ENCODE peak calls at places on chromosome 1, in six cellular contexts. One of them, this sample, is unnamed.

GRCh38 chr1:208179850-208180416 is 64.3 kb downstream of the PLXNA2 start:
- DNase-seq in mesendoderm: peak; percentile 69
- DNase-seq in colonic mucosa: no peak
- DNase-seq in neuronal stem cell: no peak
- DNase-seq in keratinocyte: no peak
- DNase-seq in PC-3: no peak
- DNase-seq in this sample: no peak

GRCh38 chr1:65890201-65890600 is 97.5 kb downstream of the PDE4B start:
- DNase-seq in neuronal stem cell: no peak
- DNase-seq in colonic mucosa: no peak
- DNase-seq in PC-3: no peak
- DNase-seq in mesendoderm: no peak
- DNase-seq in keratinocyte: no peak
- DNase-seq in this sample: peak; percentile 15

GRCh38 chr1:63555480-63555879 is 32.2 kb downstream of the EFCAB7 start:
- DNase-seq in neuronal stem cell: no peak
- DNase-seq in colonic mucosa: no peak
- DNase-seq in keratinocyte: no peak
- DNase-seq in PC-3: no peak
- DNase-seq in mesendoderm: no peak
- DNase-seq in this sample: no peak

GRCh38 chr1:216945506-216946080 is 222.4 kb upstream of the ESRRG start:
- DNase-seq in colonic mucosa: no peak
- DNase-seq in PC-3: no peak
- DNase-seq in mesendoderm: no peak
- DNase-seq in keratinocyte: no peak
- DNase-seq in neuronal stem cell: no peak
- DNase-seq in this sample: no peak

GRCh38 chr1:198734323-198735008 is 95.6 kb downstream of the PTPRC start:
- DNase-seq in keratinocyte: no peak
- DNase-seq in mesendoderm: no peak
- DNase-seq in colonic mucosa: no peak
- DNase-seq in PC-3: no peak
- DNase-seq in neuronal stem cell: no peak
- DNase-seq in this sample: no peak

GRCh38 chr1:10659218-10659617 is 137.2 kb downstream of the CASZ1 start:
- DNase-seq in keratinocyte: no peak
- DNase-seq in PC-3: no peak
- DNase-seq in neuronal stem cell: no peak
- DNase-seq in colonic mucosa: no peak
- DNase-seq in mesendoderm: no peak
- DNase-seq in this sample: no peak

GRCh38 chr1:26853600-26853999 is 9.3 kb upstream of the SFN start:
- DNase-seq in neuronal stem cell: no peak
- DNase-seq in colonic mucosa: no peak
- DNase-seq in mesendoderm: no peak
- DNase-seq in PC-3: no peak
- DNase-seq in keratinocyte: no peak
- DNase-seq in this sample: no peak

GRCh38 chr1:98018074-98018473 is 97.2 kb upstream of the DPYD start:
- DNase-seq in colonic mucosa: no peak
- DNase-seq in PC-3: no peak
- DNase-seq in keratinocyte: no peak
- DNase-seq in mesendoderm: no peak
- DNase-seq in neuronal stem cell: no peak
- DNase-seq in this sample: no peak

GRCh38 chr1:63774617-63775417 is 1.0 kb downstream of the ROR1 start:
- DNase-seq in neuronal stem cell: peak; percentile 62
- DNase-seq in keratinocyte: no peak
- DNase-seq in PC-3: peak; percentile 53
- DNase-seq in mesendoderm: peak; percentile 90
- DNase-seq in colonic mucosa: peak; percentile 65
- DNase-seq in this sample: peak; percentile 46

GRCh38 chr1:115647919-115648597 is 6.3 kb downstream of the VANGL1 start:
- DNase-seq in mesendoderm: no peak
- DNase-seq in PC-3: no peak
- DNase-seq in neuronal stem cell: no peak
- DNase-seq in colonic mucosa: no peak
- DNase-seq in keratinocyte: no peak
- DNase-seq in this sample: no peak

GRCh38 chr1:100036718-100037664 is 67.2 kb downstream of the SLC35A3 start:
- DNase-seq in mesendoderm: peak; percentile 61
- DNase-seq in keratinocyte: no peak
- DNase-seq in PC-3: peak; percentile 70
- DNase-seq in neuronal stem cell: no peak
- DNase-seq in colonic mucosa: peak; percentile 39
- DNase-seq in this sample: peak; percentile 63

GRCh38 chr1:200428482-200429205 is 18.8 kb upstream of the ZNF281 start:
- DNase-seq in keratinocyte: no peak
- DNase-seq in neuronal stem cell: no peak
- DNase-seq in colonic mucosa: no peak
- DNase-seq in PC-3: peak; percentile 62
- DNase-seq in mesendoderm: no peak
- DNase-seq in this sample: peak; percentile 53

GRCh38 chr1:67211589-67212563 is 45.6 kb downstream of the IL23R start:
- DNase-seq in colonic mucosa: peak; percentile 31
- DNase-seq in PC-3: peak; percentile 62
- DNase-seq in keratinocyte: no peak
- DNase-seq in neuronal stem cell: peak; percentile 8
- DNase-seq in mesendoderm: peak; percentile 23
- DNase-seq in this sample: peak; percentile 2

GRCh38 chr1:25700626-25701025 is 84.0 kb downstream of the MAN1C1 start:
- DNase-seq in mesendoderm: peak; percentile 50
- DNase-seq in PC-3: no peak
- DNase-seq in neuronal stem cell: no peak
- DNase-seq in colonic mucosa: no peak
- DNase-seq in keratinocyte: no peak
- DNase-seq in this sample: no peak

GRCh38 chr1:58515794-58516401 is 30.6 kb downstream of the OMA1 start:
- DNase-seq in keratinocyte: peak; percentile 19
- DNase-seq in mesendoderm: peak; percentile 83
- DNase-seq in neuronal stem cell: peak; percentile 50
- DNase-seq in PC-3: peak; percentile 81
- DNase-seq in colonic mucosa: peak; percentile 27
- DNase-seq in this sample: peak; percentile 63

GRCh38 chr1:3069491-3070303 is 694 bp downstream of the PRDM16 start:
- DNase-seq in neuronal stem cell: no peak
- DNase-seq in keratinocyte: no peak
- DNase-seq in mesendoderm: peak; percentile 67
- DNase-seq in PC-3: peak; percentile 40
- DNase-seq in colonic mucosa: peak; percentile 36
- DNase-seq in this sample: peak; percentile 63

GRCh38 chr1:231879296-231879695 is 252.7 kb downstream of the DISC1 start:
- DNase-seq in mesendoderm: no peak
- DNase-seq in neuronal stem cell: no peak
- DNase-seq in keratinocyte: no peak
- DNase-seq in colonic mucosa: no peak
- DNase-seq in PC-3: no peak
- DNase-seq in this sample: no peak

GRCh38 chr1:243597383-243597782 is 252.7 kb downstream of the AKT3 start:
- DNase-seq in colonic mucosa: no peak
- DNase-seq in neuronal stem cell: no peak
- DNase-seq in keratinocyte: no peak
- DNase-seq in PC-3: no peak
- DNase-seq in mesendoderm: no peak
- DNase-seq in this sample: peak; percentile 12

GRCh38 chr1:43693371-43693770 is 14.0 kb upstream of the ST3GAL3 start:
- DNase-seq in keratinocyte: no peak
- DNase-seq in PC-3: no peak
- DNase-seq in mesendoderm: no peak
- DNase-seq in neuronal stem cell: no peak
- DNase-seq in colonic mucosa: no peak
- DNase-seq in this sample: no peak

GRCh38 chr1:66436378-66437135 is 97.4 kb upstream of the SGIP1 start:
- DNase-seq in colonic mucosa: no peak
- DNase-seq in PC-3: peak; percentile 87
- DNase-seq in keratinocyte: peak; percentile 85
- DNase-seq in neuronal stem cell: no peak
- DNase-seq in mesendoderm: peak; percentile 47
- DNase-seq in this sample: peak; percentile 80

GRCh38 chr1:234897754-234898454 is 230.7 kb downstream of the TOMM20 start:
- DNase-seq in PC-3: no peak
- DNase-seq in colonic mucosa: no peak
- DNase-seq in keratinocyte: no peak
- DNase-seq in neuronal stem cell: no peak
- DNase-seq in mesendoderm: no peak
- DNase-seq in this sample: no peak

GRCh38 chr1:117803318-117803717 is 126.1 kb downstream of the GDAP2 start:
- DNase-seq in mesendoderm: no peak
- DNase-seq in PC-3: no peak
- DNase-seq in neuronal stem cell: no peak
- DNase-seq in keratinocyte: no peak
- DNase-seq in colonic mucosa: no peak
- DNase-seq in this sample: peak; percentile 45

GRCh38 chr1:116735246-116735645 is 19.0 kb upstream of the CD2 start:
- DNase-seq in PC-3: no peak
- DNase-seq in mesendoderm: no peak
- DNase-seq in colonic mucosa: no peak
- DNase-seq in neuronal stem cell: no peak
- DNase-seq in keratinocyte: no peak
- DNase-seq in this sample: no peak

GRCh38 chr1:224726783-224727182 is 110.7 kb downstream of the CNIH3 start:
- DNase-seq in mesendoderm: peak; percentile 38
- DNase-seq in colonic mucosa: no peak
- DNase-seq in PC-3: no peak
- DNase-seq in neuronal stem cell: no peak
- DNase-seq in keratinocyte: no peak
- DNase-seq in this sample: peak; percentile 96

GRCh38 chr1:153577624-153578051 is 12.0 kb upstream of the S100A2 start:
- DNase-seq in mesendoderm: peak; percentile 39
- DNase-seq in keratinocyte: no peak
- DNase-seq in neuronal stem cell: no peak
- DNase-seq in PC-3: no peak
- DNase-seq in colonic mucosa: peak; percentile 79
- DNase-seq in this sample: no peak
- H3K9ac ChIP-seq in mesendoderm: no peak overlapping the region
- H3K9ac ChIP-seq in keratinocyte: peak overlapping the region; percentile 28
- H3K9ac ChIP-seq in neuronal stem cell: no peak overlapping the region
- H3K9ac ChIP-seq in PC-3: no peak overlapping the region
- H3K9ac ChIP-seq in colonic mucosa: no peak overlapping the region
- H3K9ac ChIP-seq in this sample: no peak overlapping the region

DNA sequence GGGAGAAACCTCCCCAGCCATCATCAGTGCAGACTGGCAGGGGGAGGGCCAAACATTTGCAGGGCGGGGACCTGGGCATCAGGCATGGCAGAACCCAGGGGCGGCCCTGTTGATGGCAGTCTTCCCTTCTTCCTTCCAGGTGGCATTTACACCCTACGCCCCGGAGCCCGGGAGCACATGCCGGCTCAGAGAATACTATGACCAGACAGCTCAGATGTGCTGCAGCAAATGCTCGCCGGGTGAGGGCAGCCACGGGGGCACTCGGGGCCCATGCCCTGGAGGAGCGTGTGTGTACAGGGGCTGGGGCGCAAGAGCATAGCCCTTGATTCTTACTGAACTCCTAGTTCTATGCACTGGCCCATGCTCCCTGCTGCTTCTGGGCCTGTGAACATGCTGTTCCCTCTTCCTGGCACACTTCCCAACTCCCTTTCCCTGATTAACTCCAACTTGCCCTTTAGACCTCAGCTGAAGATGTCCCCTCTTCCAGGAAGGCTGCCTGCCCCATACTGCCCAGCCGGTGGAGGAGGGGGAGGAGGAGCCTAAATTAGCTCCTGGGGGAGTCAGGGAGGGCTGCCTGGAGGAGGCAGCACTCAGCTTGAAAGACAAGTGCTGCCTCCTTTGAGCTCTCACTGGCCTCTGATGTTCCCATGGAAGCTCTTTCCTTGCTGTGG is 22.0 kb downstream of the TNFRSF1B start:
- DNase-seq in keratinocyte: no peak
- DNase-seq in mesendoderm: peak; percentile 24
- DNase-seq in PC-3: no peak
- DNase-seq in colonic mucosa: no peak
- DNase-seq in neuronal stem cell: no peak
- DNase-seq in this sample: no peak
- H3K4me1 ChIP-seq in keratinocyte: no peaks in the 10 kb centered on the region
- H3K4me1 ChIP-seq in mesendoderm: peaks cover 1% of the 10 kb centered on the region
- H3K4me1 ChIP-seq in PC-3: no peaks in the 10 kb centered on the region
- H3K4me1 ChIP-seq in colonic mucosa: peaks cover 7% of the 10 kb centered on the region
- H3K4me1 ChIP-seq in neuronal stem cell: peaks cover 12% of the 10 kb centered on the region
- H3K4me1 ChIP-seq in this sample: peaks cover 12% of the 10 kb centered on the region

GRCh38 chr1:9303916-9304315 is 11.2 kb downstream of the SPSB1 start:
- DNase-seq in PC-3: no peak
- DNase-seq in colonic mucosa: no peak
- DNase-seq in keratinocyte: no peak
- DNase-seq in mesendoderm: no peak
- DNase-seq in neuronal stem cell: no peak
- DNase-seq in this sample: no peak
- H3K27ac ChIP-seq in PC-3: no peak overlapping the region
- H3K27ac ChIP-seq in colonic mucosa: no peak overlapping the region
- H3K27ac ChIP-seq in keratinocyte: no peak overlapping the region
- H3K27ac ChIP-seq in mesendoderm: no peak overlapping the region
- H3K27ac ChIP-seq in neuronal stem cell: no peak overlapping the region
- H3K27ac ChIP-seq in this sample: no peak overlapping the region

GRCh38 chr1:109622103-109622892 is 2.7 kb downstream of the AMPD2 start:
- DNase-seq in neuronal stem cell: no peak
- DNase-seq in mesendoderm: no peak
- DNase-seq in colonic mucosa: no peak
- DNase-seq in keratinocyte: no peak
- DNase-seq in PC-3: no peak
- DNase-seq in this sample: no peak
- H3K9ac ChIP-seq in neuronal stem cell: no peak overlapping the region
- H3K9ac ChIP-seq in mesendoderm: no peak overlapping the region
- H3K9ac ChIP-seq in colonic mucosa: peak overlapping the region; percentile 78
- H3K9ac ChIP-seq in keratinocyte: no peak overlapping the region
- H3K9ac ChIP-seq in PC-3: no peak overlapping the region
- H3K9ac ChIP-seq in this sample: peak overlapping the region; percentile 97

DNA sequence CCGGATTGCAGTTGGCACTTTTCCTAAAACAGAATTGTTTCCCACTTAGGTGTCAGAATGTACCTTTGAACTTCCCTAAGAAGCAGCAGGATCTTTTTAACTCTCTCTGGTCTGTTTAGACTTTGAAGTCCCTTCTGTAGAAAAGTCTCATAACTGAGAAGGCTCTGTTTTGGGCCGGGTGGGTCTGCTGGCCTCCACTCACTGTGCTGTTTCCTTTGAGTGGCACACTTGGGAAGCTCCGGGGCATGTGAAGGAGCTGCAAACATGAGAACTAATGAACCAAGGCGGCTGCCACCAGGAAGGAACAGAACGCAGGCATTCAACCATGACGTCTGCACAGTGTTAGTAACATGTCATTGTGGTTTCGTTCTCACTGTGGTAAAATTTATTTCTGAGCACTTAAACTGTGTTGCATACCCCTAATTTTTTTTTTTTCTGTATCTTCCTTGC is 19.5 kb upstream of the NCMAP start:
- DNase-seq in PC-3: no peak
- DNase-seq in colonic mucosa: peak; percentile 60
- DNase-seq in mesendoderm: no peak
- DNase-seq in neuronal stem cell: no peak
- DNase-seq in keratinocyte: no peak
- DNase-seq in this sample: peak; percentile 65
- H3K4me1 ChIP-seq in PC-3: peaks cover 17% of the 10 kb centered on the region
- H3K4me1 ChIP-seq in colonic mucosa: peaks cover under 1% of the 10 kb centered on the region
- H3K4me1 ChIP-seq in mesendoderm: no peaks in the 10 kb centered on the region
- H3K4me1 ChIP-seq in neuronal stem cell: no peaks in the 10 kb centered on the region
- H3K4me1 ChIP-seq in keratinocyte: peaks cover 8% of the 10 kb centered on the region
- H3K4me1 ChIP-seq in this sample: peaks cover 6% of the 10 kb centered on the region